ENCODE peak calls at places on chromosome 13, in five cellular contexts. P is heart right ventricle, S is H7, W is GDM1, A is EL. Y is an unnamed sample.

GRCh38 chr13:63299995-63300394 is 1884.3 kb upstream of the PCDH20 start:
- DNase-seq in A (no peak), P (no peak), W (no peak), S (no peak), Y (peak; percentile 21)

GRCh38 chr13:27424246-27425150 is at the start of gene GTF3A:
- DNase-seq in A (peak; percentile 85), S (peak; percentile 97), W (peak; percentile 96), P (peak; percentile 88), Y (peak; percentile 90)

GRCh38 chr13:44101347-44102083 is 221.8 kb downstream of the LACC1 start:
- DNase-seq in P (no peak), A (no peak), W (no peak), S (no peak), Y (no peak)

GRCh38 chr13:77714119-77714755 is 16.8 kb downstream of the SLAIN1 start:
- DNase-seq in W (no peak), P (no peak), S (no peak), A (no peak), Y (no peak)

GRCh38 chr13:26693749-26694463 is 66.7 kb downstream of the GPR12 start:
- DNase-seq in S (no peak), P (no peak), W (no peak), A (no peak), Y (no peak)

GRCh38 chr13:106835477-106835876 is 267.5 kb upstream of the ARGLU1 start:
- DNase-seq in S (no peak), P (no peak), A (no peak), W (no peak), Y (no peak)

GRCh38 chr13:66926851-66927524 is 303.1 kb downstream of the PCDH9 start:
- DNase-seq in W (no peak), S (no peak), P (no peak), A (peak; percentile 4), Y (peak; percentile 84)

GRCh38 chr13:24203726-24204295 is 43.3 kb downstream of the SPATA13 start:
- DNase-seq in A (no peak), W (peak; percentile 87), P (no peak), S (no peak), Y (peak; percentile 17)

GRCh38 chr13:26996965-26997752 is 174.5 kb downstream of the USP12 start:
- DNase-seq in A (no peak), P (no peak), S (no peak), W (peak; percentile 17), Y (no peak)

GRCh38 chr13:48093588-48093987 is 1.3 kb downstream of the MED4 start:
- DNase-seq in W (no peak), P (no peak), A (no peak), S (no peak), Y (no peak)

Y was measured in NCI-H69.